ENCODE peak calls at places on chromosomes 5 and 9, in eight cellular contexts. U, M, T, J, V, O, B and N are unnamed samples.

GRCh38 chr9:129555512-129556203 is 65.2 kb downstream of the C9orf50 start:
- DNase-seq in B (no peak), M (no peak), U (no peak), O (no peak), J (no peak), V (no peak), T (no peak), N (no peak)

GRCh38 chr5:68074048-68074632 is 141.4 kb upstream of the PIK3R1 start:
- DNase-seq in U (no peak), M (no peak), J (no peak), B (no peak), T (no peak), V (no peak), O (peak), N (no peak)

GRCh38 chr5:89417990-89418820 is 535.2 kb upstream of the MEF2C start:
- DNase-seq in J (no peak), B (no peak), O (no peak), M (no peak), U (no peak), T (no peak), V (no peak), N (no peak)

GRCh38 chr5:108620516-108620915 is 127.2 kb upstream of the FER start:
- DNase-seq in O (no peak), V (no peak), J (no peak), T (no peak), M (no peak), U (no peak), B (no peak), N (no peak)

GRCh38 chr5:53360811-53361210 is 119.6 kb upstream of the FST start:
- DNase-seq in T (peak), O (peak), B (no peak), U (peak), M (no peak), J (peak), V (no peak), N (no peak)

GRCh38 chr9:129380961-129381401 is 202.9 kb upstream of the IER5L start:
- DNase-seq in J (no peak), B (no peak), T (no peak), M (no peak), U (no peak), O (no peak), V (no peak), N (peak)

GRCh38 chr5:133273661-133274596 is 222.1 kb downstream of the HSPA4 start:
- DNase-seq in O (peak), U (no peak), B (no peak), T (peak), M (no peak), V (no peak), J (peak), N (peak)

GRCh38 chr9:75385236-75385635 is 296.9 kb downstream of the OSTF1 start:
- DNase-seq in J (no peak), O (no peak), T (no peak), U (no peak), B (no peak), V (no peak), M (no peak), N (no peak)

GRCh38 chr5:171667341-171668096 is 118.1 kb upstream of the SMIM23 start:
- DNase-seq in V (no peak), U (peak), J (no peak), B (no peak), M (no peak), T (peak), O (peak), N (peak)

GRCh38 chr9:124735121-124735520 is 36.0 kb downstream of the NR6A1 start:
- DNase-seq in V (no peak), T (no peak), M (no peak), U (peak), J (no peak), B (no peak), O (peak), N (peak)

GRCh38 chr5:134245692-134246091 is 19.8 kb upstream of the PPP2CA start:
- DNase-seq in B (no peak), T (no peak), M (no peak), J (no peak), U (no peak), V (no peak), O (no peak), N (no peak)

GRCh38 chr9:117616436-117616835 is 87.8 kb upstream of the TLR4 start:
- DNase-seq in J (no peak), M (no peak), V (no peak), T (no peak), B (no peak), O (no peak), U (no peak), N (peak)

GRCh38 chr9:69279730-69280127 is 45.3 kb upstream of the ENTREP1 start:
- DNase-seq in U (no peak), M (no peak), B (no peak), V (no peak), T (no peak), J (no peak), O (no peak), N (peak)

GRCh38 chr5:74954919-74955318 is 88.7 kb upstream of the FAM169A start:
- DNase-seq in B (no peak), O (peak), V (no peak), J (no peak), U (peak), T (no peak), M (no peak), N (no peak)

GRCh38 chr9:127186799-127187198 is 64.4 kb upstream of the ANGPTL2 start:
- DNase-seq in U (peak), B (no peak), M (no peak), J (no peak), T (no peak), O (no peak), V (no peak), N (no peak)

GRCh38 chr5:125575561-125576504 is 829.4 kb upstream of the ZNF608 start:
- DNase-seq in U (peak), M (peak), V (no peak), T (no peak), O (no peak), B (peak), J (no peak), N (peak)

GRCh38 chr5:117431091-117431490 is 856.5 kb upstream of the SEMA6A start:
- DNase-seq in M (no peak), J (no peak), V (no peak), U (no peak), B (no peak), O (no peak), T (no peak), N (no peak)

GRCh38 chr5:77138981-77139380 is 51.9 kb upstream of the ZBED3 start:
- DNase-seq in B (peak), U (no peak), T (no peak), O (peak), M (no peak), J (peak), V (no peak), N (peak)

GRCh38 chr5:43616535-43616934 is 13.6 kb downstream of the NNT start:
- DNase-seq in M (no peak), O (peak), B (no peak), V (no peak), T (peak), U (no peak), J (no peak), N (peak)

GRCh38 chr9:99259231-99259918 is 37.3 kb downstream of the SEC61B start:
- DNase-seq in U (peak), J (no peak), O (peak), B (peak), V (no peak), T (no peak), M (peak), N (peak)

GRCh38 chr9:132670816-132671371 is 630 bp downstream of the GTF3C4 start:
- DNase-seq in U (peak), J (no peak), T (no peak), O (peak), B (peak), V (peak), M (no peak), N (peak)

GRCh38 chr5:102666164-102666951 is 88.7 kb upstream of the PAM start:
- DNase-seq in O (peak), B (peak), T (no peak), U (no peak), V (no peak), M (no peak), J (no peak), N (peak)

GRCh38 chr9:72046593-72047456 is 13.6 kb downstream of the C9orf57 start:
- DNase-seq in U (no peak), B (no peak), O (no peak), V (no peak), M (no peak), J (no peak), T (no peak), N (no peak)